ENCODE peak calls at places on chromosomes 11 and 22, in five cellular contexts. A is HepG2, X is GM12878, Z is K562, U is SK-N-SH. C is an unnamed sample.

GRCh38 chr11:128246364-128247234 is 340.8 kb downstream of the ETS1 start:
- DNase-seq in A (no peak), X (no peak), Z (no peak), U (peak), C (no peak)

GRCh38 chr11:66969584-66970205 is 5.4 kb upstream of the C11orf86 start:
- DNase-seq in A (no peak), X (no peak), Z (no peak), U (no peak), C (no peak)

GRCh38 chr11:35141538-35141937 is 2.6 kb downstream of the CD44 start:
- DNase-seq in A (no peak), X (no peak), Z (no peak), U (no peak), C (no peak)

GRCh38 chr22:29011200-29011867 is 50.3 kb downstream of the C22orf31 start:
- DNase-seq in A (no peak), X (no peak), Z (no peak), U (no peak), C (no peak)

GRCh38 chr22:45045219-45045618 is 35.4 kb upstream of the PHF21B start:
- DNase-seq in A (no peak), X (no peak), Z (no peak), U (no peak), C (no peak)

GRCh38 chr11:126246636-126247035 is 22.1 kb downstream of the SRPRA start:
- DNase-seq in A (no peak), X (no peak), Z (no peak), U (no peak), C (no peak)

GRCh38 chr11:3835100-3835485 is 5.7 kb downstream of the RHOG start:
- DNase-seq in A (no peak), X (no peak), Z (peak), U (no peak), C (no peak)

GRCh38 chr11:33438311-33438710 is 181.1 kb downstream of the HIPK3 start:
- DNase-seq in A (no peak), X (no peak), Z (no peak), U (no peak), C (no peak)

GRCh38 chr22:23233746-23234408 is 53.6 kb downstream of the BCR start:
- DNase-seq in A (no peak), X (no peak), Z (peak), U (peak), C (no peak)

DNA sequence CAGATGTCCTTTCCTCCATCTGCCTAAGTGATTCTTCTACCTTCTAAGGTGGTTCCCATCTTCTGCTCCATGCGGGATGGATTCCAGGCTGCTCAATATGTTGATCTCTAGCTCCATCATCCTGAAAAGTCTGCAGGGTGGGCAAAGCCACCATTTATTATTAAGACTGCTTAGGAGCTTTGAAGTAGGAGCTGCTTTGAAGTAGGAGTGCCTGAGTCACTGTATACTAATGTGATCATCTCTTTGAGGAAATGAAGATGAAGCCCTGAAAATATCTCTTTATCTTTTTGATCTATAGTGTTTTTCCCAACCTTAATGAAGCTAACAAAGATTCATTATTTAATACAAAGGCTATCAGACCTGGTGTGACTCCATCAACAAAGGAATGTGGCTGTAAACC is 13.1 kb downstream of the HEPHL1 start:
- DNase-seq in A (no peak), X (no peak), Z (no peak), U (no peak), C (no peak)
- TF ChIP-seq FOXM1 in A (no peak), X (no peak), Z (no peak), U (no peak), C (no peak)

DNA sequence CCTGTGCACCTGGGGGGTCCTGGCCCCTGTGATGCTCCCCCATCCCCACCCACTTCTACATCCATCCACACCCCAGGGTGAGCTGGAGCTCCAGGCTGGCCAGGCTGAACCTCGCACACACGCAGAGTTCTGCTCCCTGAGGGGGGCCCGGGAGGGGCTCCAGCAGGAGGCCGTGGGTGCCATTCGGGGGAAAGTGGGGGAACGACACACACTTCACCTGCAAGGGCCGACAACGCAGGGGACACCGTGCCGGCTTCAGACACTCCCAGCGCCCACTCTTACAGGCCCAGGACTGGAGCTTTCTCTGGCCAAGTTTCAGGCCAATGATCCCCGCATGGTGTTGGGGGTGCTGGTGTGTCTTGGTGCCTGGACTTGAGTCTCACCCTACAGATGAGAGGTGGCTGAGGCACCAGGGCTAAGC is 20.0 kb upstream of the TALDO1 start:
- DNase-seq in A (no peak), X (no peak), Z (no peak), U (peak), C (no peak)
- TF ChIP-seq FOXM1 in A (no peak), X (no peak), Z (no peak), U (no peak), C (no peak)

GRCh38 chr11:134556186-134556585 is 144.1 kb upstream of the B3GAT1 start:
- DNase-seq in A (no peak), X (no peak), Z (no peak), U (no peak), C (no peak)
- TF ChIP-seq FOXM1 in A (no peak), X (no peak), Z (no peak), U (no peak), C (no peak)

GRCh38 chr11:69216609-69217008 is 60.9 kb downstream of the SMIM38 start:
- DNase-seq in A (no peak), X (no peak), Z (no peak), U (no peak), C (no peak)

GRCh38 chr11:69215784-69216415 is 60.2 kb downstream of the SMIM38 start:
- DNase-seq in A (no peak), X (no peak), Z (no peak), U (no peak), C (no peak)

GRCh38 chr11:69218946-69219720 is 63.4 kb downstream of the SMIM38 start:
- DNase-seq in A (no peak), X (no peak), Z (no peak), U (no peak), C (no peak)

GRCh38 chr11:69218271-69218682 is 62.5 kb downstream of the SMIM38 start:
- DNase-seq in A (no peak), X (no peak), Z (no peak), U (no peak), C (no peak)

GRCh38 chr11:69217276-69218105 is 61.8 kb downstream of the SMIM38 start:
- DNase-seq in A (no peak), X (no peak), Z (no peak), U (peak), C (no peak)
- TF ChIP-seq FOXM1 in A (no peak), X (no peak), Z (no peak), U (no peak), C (no peak)

GRCh38 chr11:101226617-101227016 is 97.0 kb upstream of the PGR start:
- DNase-seq in A (no peak), X (no peak), Z (no peak), U (no peak), C (no peak)

GRCh38 chr11:101224221-101224620 is 94.6 kb upstream of the PGR start:
- DNase-seq in A (no peak), X (no peak), Z (no peak), U (no peak), C (no peak)
- TF ChIP-seq FOXM1 in A (no peak), X (no peak), Z (no peak), U (no peak), C (no peak)

GRCh38 chr11:116217006-116217405 is 555.8 kb downstream of the BUD13 start:
- DNase-seq in A (peak), X (no peak), Z (peak), U (no peak), C (peak)
- TF ChIP-seq FOXM1 in A (no peak), X (no peak), Z (no peak), U (no peak), C (no peak)

GRCh38 chr11:73349633-73350032 is 26.6 kb upstream of the RELT start:
- DNase-seq in A (no peak), X (no peak), Z (no peak), U (no peak), C (no peak)

GRCh38 chr11:73345481-73346147 is 30.6 kb upstream of the RELT start:
- DNase-seq in A (no peak), X (no peak), Z (no peak), U (no peak), C (no peak)

GRCh38 chr11:73348838-73349237 is 27.4 kb upstream of the RELT start:
- DNase-seq in A (no peak), X (no peak), Z (no peak), U (no peak), C (no peak)

GRCh38 chr11:73346186-73346935 is 29.8 kb upstream of the RELT start:
- DNase-seq in A (no peak), X (no peak), Z (no peak), U (no peak), C (no peak)

DNA sequence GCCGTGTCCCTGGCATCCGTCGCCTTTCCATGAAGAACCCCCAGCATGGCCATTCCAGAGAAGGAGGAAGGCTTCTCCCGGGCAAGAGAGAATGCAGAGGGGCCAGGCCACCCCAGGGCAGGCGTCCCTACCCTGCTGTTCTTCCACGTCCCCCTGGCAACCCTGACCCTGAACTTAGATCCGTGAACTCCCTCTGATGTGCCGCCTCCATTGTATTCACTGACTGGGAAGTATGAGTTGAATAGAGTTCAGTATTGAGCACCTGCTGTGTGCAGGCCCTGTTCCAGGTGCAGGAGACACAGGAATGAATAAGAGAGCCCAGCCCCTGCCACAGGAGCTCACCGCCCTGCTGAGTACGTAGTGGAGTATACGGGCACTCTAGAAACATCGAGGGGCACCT is 29.1 kb upstream of the RELT start:
- DNase-seq in A (peak), X (no peak), Z (no peak), U (no peak), C (no peak)
- TF ChIP-seq FOXM1 in A (no peak), X (no peak), Z (no peak), U (no peak), C (no peak)

DNA sequence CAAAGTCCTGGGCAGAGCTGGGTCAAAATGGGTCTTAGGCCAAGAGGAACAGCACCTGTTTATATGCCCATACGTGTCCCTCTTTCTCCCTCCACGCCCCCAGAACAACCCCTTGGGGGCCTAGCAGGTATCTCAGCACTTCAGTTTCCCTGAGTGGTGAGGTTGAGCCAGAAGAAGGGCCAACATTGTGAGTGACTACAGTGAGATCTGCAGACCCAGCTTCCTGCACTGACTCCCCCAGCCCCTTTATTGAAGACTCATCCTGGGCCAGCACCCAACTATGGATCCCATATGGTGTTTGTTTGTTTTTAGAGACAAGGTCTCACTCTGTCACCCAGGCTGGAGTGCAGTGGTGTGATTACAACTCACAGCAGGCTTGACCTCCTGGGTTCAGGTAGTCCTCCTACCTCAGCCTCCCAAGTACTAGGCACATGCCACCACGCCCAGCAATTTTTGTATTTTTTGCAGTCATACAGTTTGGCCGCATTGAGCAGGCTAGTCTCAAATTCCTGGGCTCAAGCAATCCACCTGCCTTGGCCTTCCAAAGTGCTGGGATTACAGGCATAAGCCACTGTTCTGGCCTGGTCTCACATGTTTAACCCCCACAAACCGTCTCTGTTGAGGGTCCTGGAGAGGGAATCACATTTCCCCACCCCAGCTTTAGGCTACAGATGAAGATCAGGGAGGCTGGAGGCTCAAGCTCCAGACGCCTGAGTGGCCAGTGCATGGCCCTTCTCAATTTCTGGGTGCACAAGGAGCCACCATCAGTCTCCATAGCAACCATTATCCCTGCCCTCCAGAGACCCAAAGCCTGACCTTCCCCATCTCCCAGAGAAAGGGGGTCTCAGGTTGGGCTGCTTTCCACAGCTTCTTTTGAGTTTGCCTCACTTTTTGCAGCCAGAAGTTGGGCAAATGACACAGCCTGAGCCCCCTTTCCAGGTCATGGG is 1.7 kb upstream of the LARGE2 start:
- DNase-seq in A (no peak), X (no peak), Z (no peak), U (peak), C (no peak)
- TF ChIP-seq FOXM1 in A (no peak), X (no peak), Z (no peak), U (no peak), C (no peak)